ENCODE peak calls at places on chromosomes 3 and 15, in five cellular contexts. R is adrenal gland, D is body of pancreas, B is IMR-90, F is esophagus squamous epithelium. A is an unnamed sample.
A peak's percentile ranks its signal among the peaks of the same experiment; 100 is the strongest.

GRCh38 chr3:152973575-152973974 is 138.6 kb downstream of the P2RY1 start:
- DNase-seq in R (no peak), D (no peak), B (no peak), F (no peak), A (no peak)

GRCh38 chr15:89054873-89055272 is 33.4 kb upstream of the ABHD2 start:
- DNase-seq in R (no peak), D (no peak), B (no peak), F (no peak), A (no peak)

GRCh38 chr3:134564991-134565390 is 79.1 kb downstream of the CEP63 start:
- DNase-seq in R (no peak), D (no peak), B (no peak), F (no peak), A (no peak)

GRCh38 chr3:88410259-88410658 is 260.5 kb downstream of the C3orf38 start:
- DNase-seq in R (no peak), D (no peak), B (no peak), F (no peak), A (no peak)

GRCh38 chr15:98771444-98772059 is 123.2 kb downstream of the IGF1R start:
- DNase-seq in R (no peak), D (no peak), B (peak; percentile 39), F (no peak), A (no peak)

GRCh38 chr3:120284702-120285507 is at the start of gene GPR156:
- DNase-seq in R (peak; percentile 32), D (no peak), B (no peak), F (no peak), A (no peak)

GRCh38 chr3:119184808-119185690 is 11.7 kb downstream of the UPK1B start:
- DNase-seq in R (no peak), D (no peak), B (peak; percentile 95), F (no peak), A (no peak)

GRCh38 chr15:79003301-79003700 is 58.5 kb upstream of the CTSH start:
- DNase-seq in R (no peak), D (no peak), B (peak; percentile 70), F (no peak), A (no peak)

GRCh38 chr3:47283596-47284364 is 1.0 kb downstream of the KLHL18 start:
- DNase-seq in R (peak; percentile 22), D (no peak), B (no peak), F (no peak), A (no peak)

GRCh38 chr3:49098429-49098828 is 4.6 kb upstream of the QRICH1 start:
- DNase-seq in R (peak; percentile 87), D (peak; percentile 36), B (peak; percentile 34), F (no peak), A (no peak)

GRCh38 chr3:133413166-133414020 is 13.5 kb downstream of the BFSP2 start:
- DNase-seq in R (no peak), D (no peak), B (peak; percentile 58), F (no peak), A (no peak)

GRCh38 chr3:171251842-171252241 is 208.4 kb downstream of the TNIK start:
- DNase-seq in R (no peak), D (no peak), B (no peak), F (no peak), A (no peak)

GRCh38 chr3:17639257-17639656 is 103.2 kb downstream of the TBC1D5 start:
- DNase-seq in R (no peak), D (no peak), B (peak; percentile 82), F (no peak), A (no peak)

GRCh38 chr3:124442463-124442862 is 287.8 kb upstream of the UMPS start:
- DNase-seq in R (no peak), D (no peak), B (no peak), F (no peak), A (no peak)

GRCh38 chr3:192795021-192795420 is 67.7 kb upstream of the FGF12 start:
- DNase-seq in R (no peak), D (no peak), B (peak; percentile 7), F (no peak), A (no peak)

GRCh38 chr15:31045606-31046005 is 54.2 kb upstream of the MTMR10 start:
- DNase-seq in R (no peak), D (no peak), B (no peak), F (no peak), A (no peak)

GRCh38 chr3:113242091-113242581 is 30.8 kb downstream of the BOC start:
- DNase-seq in R (no peak), D (no peak), B (peak; percentile 21), F (no peak), A (no peak)

GRCh38 chr3:13879102-13879945 is 547 bp downstream of the WNT7A start:
- DNase-seq in R (no peak), D (no peak), B (no peak), F (no peak), A (no peak)

GRCh38 chr15:80599359-80599758 is 95.8 kb upstream of the ABHD17C start:
- DNase-seq in R (no peak), D (no peak), B (peak; percentile 86), F (no peak), A (no peak)

GRCh38 chr3:62529230-62529629 is 155.9 kb upstream of the FEZF2 start:
- DNase-seq in R (peak; percentile 31), D (peak; percentile 26), B (peak; percentile 8), F (no peak), A (peak; percentile 52)

GRCh38 chr3:15578272-15578671 is 23.1 kb downstream of the HACL1 start:
- DNase-seq in R (no peak), D (no peak), B (no peak), F (no peak), A (no peak)

GRCh38 chr3:115423170-115423569 is 200.1 kb upstream of the GAP43 start:
- DNase-seq in R (no peak), D (no peak), B (no peak), F (no peak), A (no peak)

GRCh38 chr3:166471074-166471753 is 634.0 kb upstream of the BCHE start:
- DNase-seq in R (no peak), D (no peak), B (no peak), F (no peak), A (no peak)

GRCh38 chr15:39833515-39833981 is 50.9 kb upstream of the FSIP1 start:
- DNase-seq in R (no peak), D (no peak), B (peak; percentile 78), F (no peak), A (no peak)

GRCh38 chr3:48406443-48407431 is 23.1 kb downstream of the PLXNB1 start:
- DNase-seq in R (peak; percentile 0), D (no peak), B (no peak), F (no peak), A (peak; percentile 34)

GRCh38 chr3:55893045-55893664 is 406.0 kb upstream of the WNT5A start:
- DNase-seq in R (no peak), D (no peak), B (peak; percentile 81), F (no peak), A (no peak)

GRCh38 chr3:159936541-159936940 is 52.1 kb upstream of the IL12A start:
- DNase-seq in R (no peak), D (no peak), B (peak; percentile 36), F (no peak), A (no peak)

GRCh38 chr3:195788711-195789581 is 22.8 kb downstream of the MUC4 start:
- DNase-seq in R (no peak), D (no peak), B (no peak), F (no peak), A (no peak)

GRCh38 chr3:13251166-13251892 is 168.8 kb downstream of the NUP210 start:
- DNase-seq in R (no peak), D (no peak), B (no peak), F (no peak), A (no peak)

DNA sequence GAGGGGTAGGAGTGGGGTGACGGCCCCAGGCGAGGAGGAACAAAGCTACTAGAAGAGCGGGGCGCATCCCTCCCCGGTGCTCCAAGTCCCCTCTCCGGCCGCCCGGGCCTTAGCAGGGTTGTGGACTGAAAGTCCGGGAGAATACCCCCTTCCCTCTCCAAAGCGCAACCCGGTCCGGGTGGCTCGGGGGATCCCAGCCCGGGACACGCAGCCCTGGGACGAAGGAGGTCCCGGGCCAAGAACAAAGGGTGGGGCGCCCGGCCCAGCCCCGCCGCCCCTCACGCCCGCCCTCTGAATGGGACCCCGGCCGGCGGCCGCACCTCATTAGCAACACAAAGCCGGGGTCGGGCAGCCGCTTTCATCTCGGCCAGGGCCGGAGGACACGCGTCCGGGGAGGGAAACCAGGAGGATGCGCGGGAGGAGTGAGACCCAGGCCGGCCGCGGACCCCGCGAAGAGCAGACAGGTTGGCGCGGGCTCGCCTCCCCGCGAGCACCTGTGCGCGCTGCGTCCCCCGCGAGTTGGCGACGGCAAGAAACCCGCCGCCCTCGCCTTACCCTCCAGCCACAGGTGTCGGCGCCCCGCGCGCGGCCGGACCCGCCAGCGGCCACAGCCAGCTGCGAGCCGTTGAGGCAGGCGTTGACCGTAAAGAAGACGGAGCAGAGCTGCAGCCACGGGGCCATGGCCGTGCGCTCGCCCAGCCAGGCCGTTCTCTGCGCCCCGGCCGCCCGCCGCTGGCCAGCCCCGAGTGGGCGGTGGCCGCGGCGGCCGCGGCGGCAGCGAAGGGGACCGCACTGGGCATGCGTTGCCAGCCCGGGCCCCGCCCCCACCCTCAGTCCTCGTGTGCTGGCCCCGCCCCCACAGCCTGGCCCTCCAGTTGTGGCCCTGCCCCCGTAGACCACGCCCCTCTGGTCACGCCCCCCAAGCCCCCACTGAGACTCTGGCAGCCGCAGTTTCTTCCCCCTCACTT is at the start of gene IL17RD:
- DNase-seq in R (peak; percentile 79), D (peak; percentile 78), B (peak; percentile 64), F (no peak), A (peak; percentile 69)
- H3K27ac ChIP-seq in R (no peak within 1 kb of the TSS), D (no peak within 1 kb of the TSS), B (no peak within 1 kb of the TSS), F (peak within 1 kb of the TSS; percentile 69), A (peak within 1 kb of the TSS; percentile 76)

GRCh38 chr3:182501861-182502260 is 291.4 kb upstream of the ATP11B start:
- DNase-seq in R (no peak), D (no peak), B (no peak), F (no peak), A (no peak)
- TF ChIP-seq CTCF in R (no peak), D (no peak), B (no peak), F (no peak), A (no peak)

GRCh38 chr3:170107926-170108325 is 70.1 kb downstream of the GPR160 start:
- DNase-seq in R (no peak), D (no peak), B (no peak), F (no peak), A (no peak)
- TF ChIP-seq POLR2A in R (no peak), D (no peak), B (no peak), F (no peak), A (no peak)

GRCh38 chr3:175475765-175476164 is 616.6 kb downstream of the NAALADL2 start:
- DNase-seq in R (no peak), D (no peak), B (no peak), F (no peak), A (no peak)

GRCh38 chr3:175476489-175476888 is 617.4 kb downstream of the NAALADL2 start:
- DNase-seq in R (no peak), D (no peak), B (no peak), F (no peak), A (no peak)

GRCh38 chr3:175477651-175478224 is 618.6 kb downstream of the NAALADL2 start:
- DNase-seq in R (no peak), D (no peak), B (no peak), F (no peak), A (no peak)

GRCh38 chr3:175479175-175479574 is 620.0 kb downstream of the NAALADL2 start:
- DNase-seq in R (no peak), D (no peak), B (no peak), F (no peak), A (no peak)

DNA sequence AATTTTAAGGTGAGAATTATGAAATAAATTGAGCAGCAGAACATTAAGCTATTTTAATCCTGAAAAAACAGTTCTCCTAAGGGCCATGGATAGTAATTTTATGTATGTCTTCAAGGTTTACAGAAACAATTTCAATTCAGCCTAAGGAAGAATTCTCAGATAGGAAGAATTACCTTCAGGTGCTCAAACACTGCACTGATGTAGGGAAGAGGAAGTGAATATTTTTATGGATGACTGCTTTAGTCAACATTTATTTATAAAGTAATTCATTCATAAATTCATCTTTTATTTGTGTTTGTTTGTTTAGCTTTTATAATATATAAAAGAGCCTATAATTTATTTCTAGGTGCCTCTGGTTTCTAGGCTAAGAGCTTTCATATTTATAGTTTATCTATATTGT is 620.7 kb downstream of the NAALADL2 start:
- DNase-seq in R (no peak), D (no peak), B (no peak), F (no peak), A (no peak)
- H3K27ac ChIP-seq in R (no peak overlapping the region), D (no peak overlapping the region), B (no peak overlapping the region), F (no peak overlapping the region), A (no peak overlapping the region)